ENCODE peak calls at places on chromosomes 1 and 21, in six cellular contexts. D is left ventricle myocardium inferior, A is astrocyte of the spinal cord, O is omental fat pad, U is thyroid gland, E is HCT116. T is an unnamed sample.

GRCh38 chr21:42214921-42215320 is 4.0 kb upstream of the ABCG1 start:
- DNase-seq in D (no peak), A (no peak), O (no peak), U (no peak), E (no peak), T (no peak)

GRCh38 chr1:208007938-208008342 is 97.0 kb upstream of the CD34 start:
- DNase-seq in D (no peak), A (peak), O (no peak), U (no peak), E (no peak), T (no peak)

GRCh38 chr1:2791027-2791760 is 10.3 kb downstream of the TTC34 start:
- DNase-seq in D (no peak), A (no peak), O (no peak), U (no peak), E (no peak), T (no peak)

GRCh38 chr1:92933459-92933858 is 27.8 kb downstream of the DIPK1A start:
- DNase-seq in D (no peak), A (no peak), O (no peak), U (no peak), E (no peak), T (no peak)

GRCh38 chr1:170618418-170618817 is 45.5 kb upstream of the PRRX1 start:
- DNase-seq in D (no peak), A (peak), O (no peak), U (no peak), E (no peak), T (no peak)

GRCh38 chr1:85109475-85109874 is 61.2 kb upstream of the MCOLN3 start:
- DNase-seq in D (peak), A (peak), O (no peak), U (peak), E (peak), T (no peak)

GRCh38 chr1:30788580-30789387 is 31.2 kb upstream of the LAPTM5 start:
- DNase-seq in D (no peak), A (no peak), O (no peak), U (no peak), E (no peak), T (no peak)

GRCh38 chr1:247334378-247335133 is 2.9 kb upstream of the ZNF496 start:
- DNase-seq in D (no peak), A (no peak), O (no peak), U (no peak), E (no peak), T (no peak)

GRCh38 chr1:114668784-114669561 is 876 bp downstream of the DENND2C start:
- DNase-seq in D (no peak), A (peak), O (peak), U (no peak), E (no peak), T (no peak)

GRCh38 chr1:204288061-204288588 is 71.6 kb downstream of the PLEKHA6 start:
- DNase-seq in D (peak), A (no peak), O (peak), U (peak), E (peak), T (no peak)

GRCh38 chr21:34779860-34780259 is 111.1 kb downstream of the CLIC6 start:
- DNase-seq in D (no peak), A (no peak), O (no peak), U (no peak), E (no peak), T (no peak)

GRCh38 chr1:58209578-58209977 is 336.9 kb downstream of the OMA1 start:
- DNase-seq in D (no peak), A (no peak), O (no peak), U (no peak), E (no peak), T (no peak)

GRCh38 chr1:58200437-58200836 is 346.1 kb downstream of the OMA1 start:
- DNase-seq in D (no peak), A (no peak), O (no peak), U (no peak), E (no peak), T (no peak)

GRCh38 chr1:58201492-58202106 is 344.9 kb downstream of the OMA1 start:
- DNase-seq in D (no peak), A (no peak), O (no peak), U (no peak), E (no peak), T (no peak)

GRCh38 chr1:58206749-58207148 is 339.8 kb downstream of the OMA1 start:
- DNase-seq in D (no peak), A (no peak), O (no peak), U (no peak), E (no peak), T (no peak)

DNA sequence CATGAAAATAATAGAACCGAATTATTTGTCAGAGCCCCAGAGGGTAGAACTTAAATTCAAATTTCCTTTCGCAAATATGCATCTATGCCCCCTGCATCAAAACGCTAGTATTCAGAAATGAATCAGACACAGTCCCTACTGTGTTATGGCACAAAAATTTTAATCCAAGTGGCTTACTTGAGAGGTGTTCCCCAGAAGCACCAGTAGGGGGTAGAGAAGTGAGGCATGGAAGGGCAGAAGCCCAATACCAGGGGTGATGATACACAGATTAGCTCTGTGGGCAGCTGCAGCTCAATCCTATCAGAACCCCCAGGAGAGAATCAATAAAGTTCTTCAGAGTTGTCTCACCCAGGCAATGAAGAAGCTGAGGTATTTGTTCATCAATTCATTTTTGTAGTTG is 342.2 kb downstream of the OMA1 start:
- DNase-seq in D (no peak), A (no peak), O (no peak), U (no peak), E (no peak), T (no peak)
- TF ChIP-seq CTCF in D (no peak), A (no peak), O (no peak), U (no peak), E (no peak), T (no peak)

GRCh38 chr1:40313958-40314720 is 2.9 kb downstream of the COL9A2 start:
- DNase-seq in D (no peak), A (no peak), O (no peak), U (no peak), E (no peak), T (no peak)

GRCh38 chr1:40311692-40312091 is 5.4 kb downstream of the COL9A2 start:
- DNase-seq in D (no peak), A (no peak), O (no peak), U (no peak), E (no peak), T (no peak)

GRCh38 chr1:40313329-40313957 is 3.6 kb downstream of the COL9A2 start:
- DNase-seq in D (no peak), A (no peak), O (no peak), U (no peak), E (no peak), T (peak)

GRCh38 chr1:40310983-40311642 is 6.0 kb downstream of the COL9A2 start:
- DNase-seq in D (no peak), A (no peak), O (no peak), U (no peak), E (no peak), T (no peak)

DNA sequence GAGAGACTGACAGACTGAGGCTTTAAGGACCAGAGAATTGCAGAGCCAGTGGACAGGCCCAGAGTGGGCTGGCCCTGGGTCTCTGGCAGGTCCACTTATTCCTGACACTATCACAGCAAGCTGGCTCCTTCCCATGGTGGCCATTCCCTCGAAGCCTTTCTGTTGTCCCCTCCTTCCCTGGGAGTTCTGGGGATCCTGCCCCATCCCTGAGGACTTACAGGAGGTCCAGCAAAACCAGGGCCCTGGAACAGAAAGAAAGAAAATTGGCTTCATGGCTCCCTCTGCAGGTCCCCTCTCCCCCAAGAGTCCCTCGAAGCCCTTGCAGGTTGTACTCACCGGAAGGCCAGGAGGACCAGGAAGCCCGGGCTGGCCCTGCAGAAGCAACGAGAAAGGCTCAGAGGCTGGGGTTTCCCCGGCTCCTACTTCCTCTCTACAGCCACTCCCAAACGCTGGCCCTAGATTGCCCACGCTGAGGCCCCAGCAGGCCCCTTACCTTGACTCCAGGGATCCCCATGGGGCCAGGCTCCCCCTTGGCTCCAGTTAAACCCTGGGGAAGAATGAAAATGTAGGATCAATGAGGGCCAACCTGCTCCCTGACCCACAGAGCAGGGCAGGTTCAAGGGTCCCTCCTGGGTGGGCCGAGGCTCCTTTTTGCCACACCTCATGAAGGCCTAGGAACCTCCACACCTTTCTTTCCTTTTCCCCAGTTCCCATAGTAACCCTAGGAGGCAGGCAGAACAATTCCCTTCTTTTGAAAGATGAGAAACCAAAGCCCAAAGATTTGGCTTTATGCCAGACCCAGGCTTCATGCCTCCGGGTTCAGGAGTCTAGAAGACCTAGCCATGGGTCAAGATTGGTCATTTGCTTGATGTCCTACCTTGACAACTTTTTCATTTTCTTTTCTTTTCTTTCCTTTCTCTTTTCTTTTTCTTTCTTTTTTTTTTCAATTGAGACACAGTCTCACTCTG is 4.6 kb downstream of the COL9A2 start:
- DNase-seq in D (peak), A (no peak), O (no peak), U (no peak), E (no peak), T (peak)
- TF ChIP-seq CTCF in D (no peak), A (no peak), O (no peak), U (no peak), E (no peak), T (no peak)

DNA sequence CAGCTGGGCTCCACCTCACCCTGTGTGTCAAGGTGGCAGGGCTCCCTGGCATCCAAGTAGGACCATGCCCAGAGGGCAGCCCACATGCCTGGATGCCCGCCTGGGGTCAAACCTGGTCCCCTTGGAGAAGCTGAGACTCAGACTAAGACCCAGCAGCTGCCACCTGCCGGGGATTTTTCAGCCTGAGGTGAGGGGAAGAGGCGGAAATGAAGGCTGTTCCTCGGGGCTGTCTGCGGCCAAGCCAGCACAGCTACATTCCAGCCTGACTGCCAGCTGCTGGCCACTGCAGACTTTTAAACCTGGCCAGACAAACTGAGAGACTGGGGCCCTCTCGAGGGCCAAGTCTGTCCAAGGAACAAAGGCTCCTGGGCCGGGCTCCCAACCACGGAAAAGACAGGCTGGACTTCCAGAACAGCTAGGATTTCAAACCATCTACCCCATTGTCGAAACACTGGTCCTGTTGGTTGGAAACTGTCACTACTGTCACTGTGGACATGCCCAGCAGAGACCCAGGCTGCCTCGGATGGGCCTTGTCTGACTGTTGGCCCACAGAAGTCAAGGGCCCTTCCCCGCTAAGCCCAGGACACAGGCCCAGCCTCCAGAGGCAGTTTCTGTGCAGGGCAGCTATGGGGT is 21.9 kb upstream of the PLEKHG5 start:
- DNase-seq in D (no peak), A (peak), O (no peak), U (no peak), E (no peak), T (no peak)
- TF ChIP-seq CTCF in D (no peak), A (peak), O (no peak), U (no peak), E (no peak), T (no peak)

DNA sequence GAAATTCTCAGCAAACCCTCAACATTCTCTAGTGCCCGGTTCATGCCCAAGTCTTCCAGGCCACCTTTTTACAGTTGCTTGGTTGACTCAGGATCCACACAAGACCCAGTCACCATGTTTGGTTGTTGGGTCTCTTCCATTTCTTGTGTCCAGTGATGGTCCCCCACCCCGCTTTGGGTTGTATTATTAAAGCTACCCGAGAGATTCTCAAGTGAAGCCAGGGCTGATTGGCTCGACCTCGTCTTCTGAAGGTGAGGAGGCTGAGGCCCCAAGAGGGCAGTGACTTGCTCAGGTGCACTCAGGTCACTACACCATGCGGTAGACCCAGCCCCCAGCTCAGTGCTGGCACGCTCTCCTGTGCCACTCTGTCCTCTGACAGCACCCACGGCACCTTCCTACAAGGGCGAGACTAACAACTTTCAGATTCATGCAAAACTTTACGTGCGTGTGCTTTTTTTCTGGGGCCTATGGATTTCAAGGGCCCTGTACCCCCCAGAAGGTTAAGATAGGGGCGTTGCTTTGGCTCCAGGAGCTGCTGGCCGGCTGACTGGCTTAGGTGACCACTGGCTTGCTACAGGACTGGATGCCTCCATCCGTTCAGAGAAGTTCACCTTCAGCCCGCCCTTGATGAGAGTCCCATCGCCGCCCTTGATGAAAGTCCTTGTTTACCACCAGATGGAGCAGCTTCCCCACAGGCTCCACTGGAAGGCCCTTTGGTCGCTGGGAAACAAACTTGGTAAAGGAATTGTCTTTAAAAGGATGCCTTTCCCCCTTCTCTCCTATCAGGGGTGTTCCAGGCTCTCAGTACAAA is 50.4 kb downstream of the CAPN9 start:
- DNase-seq in D (peak), A (peak), O (no peak), U (peak), E (peak), T (no peak)
- TF ChIP-seq CTCF in D (peak), A (peak), O (no peak), U (peak), E (peak), T (no peak)

DNA sequence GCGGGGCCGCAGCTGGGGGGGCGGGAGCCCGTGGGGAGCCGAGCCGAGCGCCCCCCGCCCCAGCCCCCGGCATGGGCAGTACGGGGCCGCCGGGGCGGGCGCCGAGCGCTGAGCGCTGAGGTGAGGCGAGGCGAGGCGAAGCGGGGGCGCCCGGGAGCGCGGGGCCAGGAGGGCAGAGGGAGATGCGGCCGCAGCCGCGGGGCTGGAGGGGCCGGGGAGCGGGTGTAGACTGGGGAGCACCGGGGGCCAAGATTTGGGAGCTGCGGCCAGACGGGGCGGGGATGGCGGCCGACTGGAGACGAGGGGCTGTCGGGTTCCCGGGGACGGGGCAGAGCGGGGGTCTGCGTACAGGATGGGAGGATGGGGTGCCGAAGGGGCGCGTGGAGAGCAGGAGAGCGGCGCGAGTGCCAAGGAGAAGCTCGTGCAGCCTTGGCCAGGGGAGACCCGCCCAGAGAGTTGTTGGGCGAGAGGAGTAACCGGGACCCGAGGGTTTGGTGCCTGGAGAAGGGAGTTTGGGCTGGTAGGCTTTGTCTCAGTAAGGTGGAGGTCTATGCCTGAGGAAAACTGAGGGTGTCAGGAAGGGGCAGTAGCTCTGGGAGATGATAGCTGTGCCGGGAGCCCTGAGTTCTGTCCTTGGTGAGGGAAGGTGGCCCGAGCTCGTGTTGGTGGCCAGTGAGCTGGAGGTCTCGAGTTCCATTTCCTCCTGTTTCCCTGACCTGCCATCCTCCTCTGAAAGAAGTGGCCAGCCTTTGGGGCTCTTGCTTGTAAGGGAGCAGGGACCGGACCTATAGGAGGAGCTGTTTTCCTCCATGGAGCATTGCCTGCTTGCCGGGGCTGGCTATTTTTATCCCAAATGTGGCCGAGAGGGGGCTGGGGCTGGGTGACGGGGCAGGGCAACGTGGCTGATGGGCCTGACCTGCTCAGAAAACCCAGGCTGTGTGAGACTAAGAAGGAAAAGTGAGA is 539 bp downstream of the ATP8B2 start:
- DNase-seq in D (peak), A (peak), O (peak), U (peak), E (peak), T (peak)
- TF ChIP-seq CTCF in D (peak), A (peak), O (no peak), U (peak), E (peak), T (no peak)

DNA sequence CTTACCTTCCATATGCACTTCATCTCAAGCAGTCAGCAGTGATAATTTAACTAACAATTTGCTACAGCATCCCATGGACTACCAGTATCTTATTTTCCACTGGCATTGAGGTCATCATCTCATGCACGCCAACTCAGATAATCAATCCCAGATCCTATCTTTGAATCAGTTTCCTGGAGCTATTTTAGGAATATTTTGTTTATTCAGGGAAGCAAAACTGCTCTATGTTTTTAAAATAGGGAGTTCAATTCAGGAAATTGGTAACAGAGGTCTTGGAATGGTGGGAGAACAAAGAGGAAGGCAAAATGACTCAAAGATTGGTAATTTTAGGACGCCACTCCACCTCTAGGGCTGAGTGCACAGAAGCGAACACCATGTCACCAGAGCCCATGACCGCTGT is 71.8 kb upstream of the CNIH3 start:
- DNase-seq in D (no peak), A (no peak), O (no peak), U (no peak), E (no peak), T (no peak)
- TF ChIP-seq CTCF in D (no peak), A (no peak), O (no peak), U (no peak), E (no peak), T (no peak)

DNA sequence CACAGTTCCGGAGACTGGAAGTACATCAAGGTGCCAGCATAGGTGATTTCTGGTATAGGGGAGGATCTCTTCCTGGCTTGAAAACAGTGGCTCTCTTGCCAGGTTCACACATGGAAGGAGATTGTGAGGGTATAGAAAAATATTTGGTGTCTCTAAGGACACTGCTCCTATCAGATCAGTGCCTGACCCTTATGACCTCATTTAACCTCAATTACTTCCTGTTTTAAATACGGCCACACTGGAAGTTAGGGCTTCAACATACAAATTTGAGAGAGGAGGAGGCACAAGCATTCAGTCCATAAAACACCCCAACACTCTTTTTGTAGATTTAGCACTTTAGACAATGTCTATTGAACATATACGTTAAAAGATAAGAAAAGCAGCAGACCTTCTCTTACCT is 37.0 kb downstream of the COL6A1 start:
- DNase-seq in D (no peak), A (no peak), O (no peak), U (no peak), E (no peak), T (no peak)
- TF ChIP-seq CTCF in D (no peak), A (no peak), O (no peak), U (no peak), E (no peak), T (no peak)